ENCODE peak calls at places on chromosomes 6 and 20, in four cellular contexts. I is Caco-2, D is K562, B is esophagus squamous epithelium. C is an unnamed sample. For H3K4me1, the result is how much of the 10 kb centered on the place peaks cover.

GRCh38 chr6:22980446-22980845 is 411.1 kb downstream of the HDGFL1 start:
- DNase-seq in I (no peak), D (no peak), B (no peak), C (no peak)

GRCh38 chr6:33314943-33315752 is 1.3 kb upstream of the TAPBP start:
- DNase-seq in I (peak), D (peak), B (no peak), C (peak)

GRCh38 chr20:36549628-36549941 is 8.3 kb downstream of the MYL9 start:
- DNase-seq in I (no peak), D (no peak), B (no peak), C (no peak)

GRCh38 chr6:141552463-141552862 is 580.3 kb upstream of the GJE1 start:
- DNase-seq in I (no peak), D (no peak), B (no peak), C (no peak)

GRCh38 chr20:49557449-49557848 is 10.5 kb downstream of the PTGIS start:
- DNase-seq in I (no peak), D (peak), B (no peak), C (peak)

GRCh38 chr6:111745186-111745585 is 128.1 kb downstream of the FYN start:
- DNase-seq in I (no peak), D (no peak), B (no peak), C (no peak)

GRCh38 chr20:37911838-37912273 is 8.9 kb downstream of the VSTM2L start:
- DNase-seq in I (peak), D (peak), B (no peak), C (no peak)

GRCh38 chr6:57013501-57013900 is 33.0 kb upstream of the KIAA1586 start:
- DNase-seq in I (no peak), D (peak), B (no peak), C (no peak)

GRCh38 chr20:4151991-4152695 is 136.8 kb upstream of the RNF24 start:
- DNase-seq in I (no peak), D (no peak), B (no peak), C (no peak)

GRCh38 chr6:110394409-110394808 is 21.0 kb downstream of the DDO start:
- DNase-seq in I (no peak), D (no peak), B (no peak), C (no peak)

GRCh38 chr6:89050155-89050554 is 30.4 kb upstream of the PNRC1 start:
- DNase-seq in I (peak), D (no peak), B (no peak), C (no peak)

GRCh38 chr6:27092316-27092692 is 155.2 kb upstream of the PRSS16 start:
- DNase-seq in I (no peak), D (no peak), B (no peak), C (no peak)

GRCh38 chr6:113825776-113826175 is 31.4 kb upstream of the MARCKS start:
- DNase-seq in I (no peak), D (no peak), B (no peak), C (no peak)

GRCh38 chr6:148430897-148431296 is 88.3 kb downstream of the SASH1 start:
- DNase-seq in I (no peak), D (no peak), B (no peak), C (no peak)

GRCh38 chr6:130997061-130997753 is 65.8 kb downstream of the EPB41L2 start:
- DNase-seq in I (no peak), D (no peak), B (no peak), C (no peak)

GRCh38 chr6:131003419-131004386 is 59.3 kb downstream of the EPB41L2 start:
- DNase-seq in I (no peak), D (no peak), B (no peak), C (no peak)

GRCh38 chr6:131001945-131002661 is 60.9 kb downstream of the EPB41L2 start:
- DNase-seq in I (no peak), D (no peak), B (no peak), C (no peak)

GRCh38 chr6:131001113-131001776 is 61.8 kb downstream of the EPB41L2 start:
- DNase-seq in I (no peak), D (no peak), B (no peak), C (no peak)

GRCh38 chr6:131000544-131000943 is 62.5 kb downstream of the EPB41L2 start:
- DNase-seq in I (peak), D (no peak), B (no peak), C (no peak)
- H3K4me1 ChIP-seq in I (under half), D (under half), B (under half), C (under half)

DNA sequence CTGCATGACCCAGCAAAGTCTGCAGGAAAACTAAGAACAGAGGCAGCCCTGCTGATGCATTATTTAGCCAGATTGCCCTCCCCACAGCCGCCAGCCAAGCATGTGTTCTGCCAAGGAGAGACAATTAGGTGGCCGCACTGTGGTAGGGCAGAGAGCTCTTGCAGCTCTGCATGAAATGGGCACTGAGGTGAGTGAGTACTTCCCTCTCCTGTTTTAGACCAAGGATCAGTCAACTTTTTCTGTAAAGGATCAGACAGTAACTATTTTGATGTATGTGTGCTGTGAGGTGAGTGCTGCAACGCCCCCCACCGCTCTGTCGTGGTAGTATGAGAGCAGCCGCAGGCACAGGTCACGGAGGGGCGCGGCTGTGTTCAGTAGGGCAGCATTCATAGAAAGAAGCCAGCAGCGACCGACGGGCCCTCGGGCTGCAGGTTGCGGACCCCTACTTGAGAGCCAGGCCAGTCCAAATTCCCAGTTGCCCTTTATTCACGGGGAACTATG is 23.8 kb upstream of the FAM50B start:
- DNase-seq in I (no peak), D (peak), B (no peak), C (no peak)
- TF ChIP-seq CTCF in I (no peak), D (peak), B (peak), C (no peak)

GRCh38 chr6:128860782-128861181 is 22.2 kb upstream of the LAMA2 start:
- DNase-seq in I (no peak), D (no peak), B (no peak), C (no peak)
- H3K4me3 ChIP-seq in I (no peak), D (no peak), B (no peak), C (no peak)

DNA sequence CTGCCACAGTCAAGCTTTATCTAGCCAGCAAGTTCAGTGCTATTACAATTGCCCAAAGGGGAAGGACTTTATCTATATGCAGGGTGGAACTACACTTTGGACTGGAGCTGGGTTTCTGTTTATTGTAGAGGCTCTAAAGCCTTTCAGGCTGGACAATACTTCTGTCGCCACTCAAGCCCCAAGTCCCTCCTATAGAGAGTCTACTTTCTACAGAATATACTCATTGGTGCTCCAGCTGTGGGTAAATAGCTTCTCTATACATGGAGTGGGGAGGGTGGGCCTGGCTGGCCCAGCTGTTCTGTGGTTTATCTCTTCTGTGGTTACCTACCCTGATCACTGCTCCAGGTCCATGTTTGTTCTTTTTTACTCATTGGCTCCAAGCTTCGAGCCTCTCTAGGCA is 151.8 kb upstream of the MYLIP start:
- DNase-seq in I (no peak), D (peak), B (no peak), C (peak)
- H3K4me1 ChIP-seq in I (under half), D (under half), B (under half), C (under half)

GRCh38 chr6:43496370-43497128 is 13.6 kb downstream of the LRRC73 start:
- DNase-seq in I (peak), D (peak), B (no peak), C (no peak)
- TF ChIP-seq CTCF in I (peak), D (peak), B (peak), C (peak)

GRCh38 chr20:46401478-46401860 is 4.9 kb downstream of the ELMO2 start:
- DNase-seq in I (no peak), D (no peak), B (no peak), C (no peak)
- H3K4me3 ChIP-seq in I (no peak), D (no peak), B (no peak), C (peak)